ENCODE peak calls at places on chromosomes 6 and 20, in seven cellular contexts. One of them, this sample, is unnamed.

GRCh38 chr6:157861814-157862213 is 38.8 kb downstream of the SNX9 start:
- DNase-seq in GM12892: no peak
- DNase-seq in heart left ventricle: no peak
- DNase-seq in body of pancreas: no peak
- DNase-seq in gastrocnemius medialis: no peak
- DNase-seq in adrenal gland: no peak
- DNase-seq in uterus: no peak
- DNase-seq in this sample: no peak

GRCh38 chr20:45510242-45510862 is 5.1 kb downstream of the SPINT3 start:
- DNase-seq in body of pancreas: no peak
- DNase-seq in GM12892: no peak
- DNase-seq in uterus: no peak
- DNase-seq in gastrocnemius medialis: no peak
- DNase-seq in adrenal gland: no peak
- DNase-seq in heart left ventricle: no peak
- DNase-seq in this sample: no peak

GRCh38 chr20:47464380-47465101 is 37.1 kb upstream of the NCOA3 start:
- DNase-seq in adrenal gland: peak
- DNase-seq in uterus: no peak
- DNase-seq in gastrocnemius medialis: peak
- DNase-seq in GM12892: no peak
- DNase-seq in heart left ventricle: peak
- DNase-seq in body of pancreas: peak
- DNase-seq in this sample: peak

GRCh38 chr6:130997061-130997753 is 65.8 kb downstream of the EPB41L2 start:
- DNase-seq in adrenal gland: no peak
- DNase-seq in GM12892: no peak
- DNase-seq in gastrocnemius medialis: no peak
- DNase-seq in body of pancreas: no peak
- DNase-seq in uterus: no peak
- DNase-seq in heart left ventricle: no peak
- DNase-seq in this sample: no peak

GRCh38 chr6:593139-593906 is 63.6 kb downstream of the HUS1B start:
- DNase-seq in body of pancreas: peak
- DNase-seq in heart left ventricle: peak
- DNase-seq in adrenal gland: peak
- DNase-seq in GM12892: no peak
- DNase-seq in gastrocnemius medialis: no peak
- DNase-seq in uterus: peak
- DNase-seq in this sample: no peak

GRCh38 chr20:20407891-20408805 is 40.2 kb downstream of the INSM1 start:
- DNase-seq in gastrocnemius medialis: no peak
- DNase-seq in adrenal gland: no peak
- DNase-seq in heart left ventricle: no peak
- DNase-seq in body of pancreas: peak
- DNase-seq in GM12892: no peak
- DNase-seq in uterus: no peak
- DNase-seq in this sample: no peak

GRCh38 chr20:43844778-43845614 is 69.7 kb upstream of the TOX2 start:
- DNase-seq in adrenal gland: no peak
- DNase-seq in heart left ventricle: no peak
- DNase-seq in GM12892: no peak
- DNase-seq in body of pancreas: no peak
- DNase-seq in uterus: no peak
- DNase-seq in gastrocnemius medialis: no peak
- DNase-seq in this sample: no peak

GRCh38 chr6:93676506-93676905 is 257.1 kb upstream of the EPHA7 start:
- DNase-seq in gastrocnemius medialis: no peak
- DNase-seq in GM12892: no peak
- DNase-seq in uterus: no peak
- DNase-seq in adrenal gland: no peak
- DNase-seq in heart left ventricle: no peak
- DNase-seq in body of pancreas: no peak
- DNase-seq in this sample: no peak

GRCh38 chr20:57475388-57476072 is 49.4 kb downstream of the CTCFL start:
- DNase-seq in adrenal gland: no peak
- DNase-seq in GM12892: no peak
- DNase-seq in gastrocnemius medialis: no peak
- DNase-seq in body of pancreas: no peak
- DNase-seq in uterus: no peak
- DNase-seq in heart left ventricle: no peak
- DNase-seq in this sample: peak

GRCh38 chr6:143222758-143223334 is 162.2 kb downstream of the AIG1 start:
- DNase-seq in uterus: no peak
- DNase-seq in GM12892: no peak
- DNase-seq in body of pancreas: no peak
- DNase-seq in adrenal gland: no peak
- DNase-seq in heart left ventricle: no peak
- DNase-seq in gastrocnemius medialis: no peak
- DNase-seq in this sample: no peak

GRCh38 chr6:137709424-137710281 is 157.4 kb upstream of the TNFAIP3 start:
- DNase-seq in uterus: no peak
- DNase-seq in gastrocnemius medialis: no peak
- DNase-seq in adrenal gland: no peak
- DNase-seq in heart left ventricle: no peak
- DNase-seq in GM12892: no peak
- DNase-seq in body of pancreas: no peak
- DNase-seq in this sample: no peak

GRCh38 chr6:47343631-47344421 is 34.1 kb upstream of the TNFRSF21 start:
- DNase-seq in uterus: no peak
- DNase-seq in body of pancreas: peak
- DNase-seq in adrenal gland: no peak
- DNase-seq in heart left ventricle: no peak
- DNase-seq in GM12892: no peak
- DNase-seq in gastrocnemius medialis: no peak
- DNase-seq in this sample: no peak

GRCh38 chr6:147106759-147107401 is 97.3 kb upstream of the STXBP5 start:
- DNase-seq in uterus: no peak
- DNase-seq in GM12892: no peak
- DNase-seq in heart left ventricle: no peak
- DNase-seq in body of pancreas: no peak
- DNase-seq in adrenal gland: no peak
- DNase-seq in gastrocnemius medialis: no peak
- DNase-seq in this sample: no peak

GRCh38 chr6:167682125-167682524 is 144.6 kb upstream of the AFDN start:
- DNase-seq in adrenal gland: no peak
- DNase-seq in heart left ventricle: no peak
- DNase-seq in gastrocnemius medialis: no peak
- DNase-seq in uterus: no peak
- DNase-seq in body of pancreas: no peak
- DNase-seq in GM12892: no peak
- DNase-seq in this sample: peak

GRCh38 chr6:35070111-35070510 is 71.0 kb downstream of the TCP11 start:
- DNase-seq in body of pancreas: no peak
- DNase-seq in GM12892: no peak
- DNase-seq in adrenal gland: no peak
- DNase-seq in heart left ventricle: no peak
- DNase-seq in uterus: no peak
- DNase-seq in gastrocnemius medialis: no peak
- DNase-seq in this sample: no peak

GRCh38 chr20:32539817-32540675 is 45.1 kb downstream of the NOL4L start:
- DNase-seq in heart left ventricle: no peak
- DNase-seq in adrenal gland: no peak
- DNase-seq in gastrocnemius medialis: no peak
- DNase-seq in body of pancreas: peak
- DNase-seq in uterus: no peak
- DNase-seq in GM12892: no peak
- DNase-seq in this sample: no peak
- TF ChIP-seq POLR2A in heart left ventricle: no peak
- TF ChIP-seq POLR2A in adrenal gland: no peak
- TF ChIP-seq POLR2A in gastrocnemius medialis: no peak
- TF ChIP-seq POLR2A in body of pancreas: no peak
- TF ChIP-seq POLR2A in uterus: no peak
- TF ChIP-seq POLR2A in GM12892: no peak
- TF ChIP-seq POLR2A in this sample: no peak

GRCh38 chr6:99426454-99426762 is 1.3 kb upstream of the PNISR start:
- DNase-seq in adrenal gland: no peak
- DNase-seq in heart left ventricle: no peak
- DNase-seq in GM12892: no peak
- DNase-seq in uterus: no peak
- DNase-seq in gastrocnemius medialis: no peak
- DNase-seq in body of pancreas: no peak
- DNase-seq in this sample: no peak

GRCh38 chr6:99424022-99424421 is 1.1 kb downstream of the PNISR start:
- DNase-seq in adrenal gland: no peak
- DNase-seq in uterus: no peak
- DNase-seq in body of pancreas: no peak
- DNase-seq in heart left ventricle: no peak
- DNase-seq in gastrocnemius medialis: no peak
- DNase-seq in GM12892: no peak
- DNase-seq in this sample: no peak

GRCh38 chr6:99427988-99428387 is 2.9 kb upstream of the PNISR start:
- DNase-seq in heart left ventricle: no peak
- DNase-seq in GM12892: no peak
- DNase-seq in body of pancreas: no peak
- DNase-seq in uterus: no peak
- DNase-seq in adrenal gland: no peak
- DNase-seq in gastrocnemius medialis: no peak
- DNase-seq in this sample: no peak

GRCh38 chr6:99424761-99425646 is at the start of gene PNISR:
- DNase-seq in GM12892: peak
- DNase-seq in heart left ventricle: peak
- DNase-seq in body of pancreas: peak
- DNase-seq in gastrocnemius medialis: peak
- DNase-seq in adrenal gland: peak
- DNase-seq in uterus: peak
- DNase-seq in this sample: peak

DNA sequence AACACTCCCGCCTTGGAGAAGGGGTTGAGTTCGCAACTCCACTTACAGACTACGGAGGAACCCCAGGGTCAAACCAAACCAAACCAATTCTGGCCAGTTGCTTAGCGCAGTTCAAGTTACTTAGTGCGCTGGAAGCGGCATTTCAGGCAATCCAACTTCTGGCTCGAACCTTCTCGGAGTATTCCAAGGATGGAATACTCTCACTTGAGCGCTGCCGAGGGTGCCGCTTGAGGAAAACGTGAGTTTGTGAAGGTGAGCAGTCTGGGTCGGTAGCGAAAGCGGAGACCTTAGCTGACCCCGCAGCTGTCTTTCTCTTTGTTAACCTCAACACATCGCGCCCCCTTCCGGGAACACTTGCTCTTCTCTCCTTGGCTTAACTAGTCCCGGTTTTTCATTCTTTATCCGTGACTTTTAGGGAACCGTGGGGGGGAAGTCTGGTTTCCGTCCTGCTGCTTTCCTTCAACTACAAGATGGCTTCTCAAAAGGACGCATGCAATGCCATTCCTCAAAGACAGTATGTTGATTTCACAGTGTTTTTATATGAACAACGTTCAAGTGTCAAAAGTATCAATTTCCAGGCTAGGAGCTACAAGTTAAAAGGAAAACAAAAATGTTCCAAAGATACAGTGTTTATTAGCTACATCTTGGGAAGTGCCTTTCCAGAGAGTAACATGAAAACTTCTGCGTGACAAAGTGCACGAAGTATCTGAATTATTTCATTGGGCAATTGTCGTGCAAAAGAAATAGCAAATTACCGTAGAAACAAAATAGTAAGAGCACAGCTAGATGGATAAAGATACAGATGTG is 742 bp upstream of the PNISR start:
- DNase-seq in uterus: peak
- DNase-seq in adrenal gland: peak
- DNase-seq in body of pancreas: peak
- DNase-seq in GM12892: peak
- DNase-seq in heart left ventricle: peak
- DNase-seq in gastrocnemius medialis: peak
- DNase-seq in this sample: peak
- TF ChIP-seq POLR2A in uterus: no peak
- TF ChIP-seq POLR2A in adrenal gland: no peak
- TF ChIP-seq POLR2A in body of pancreas: no peak
- TF ChIP-seq POLR2A in GM12892: peak
- TF ChIP-seq POLR2A in heart left ventricle: no peak
- TF ChIP-seq POLR2A in gastrocnemius medialis: no peak
- TF ChIP-seq POLR2A in this sample: no peak

GRCh38 chr6:128521302-128521632 is 868 bp upstream of the PTPRK start:
- DNase-seq in uterus: no peak
- DNase-seq in heart left ventricle: no peak
- DNase-seq in adrenal gland: no peak
- DNase-seq in GM12892: no peak
- DNase-seq in gastrocnemius medialis: no peak
- DNase-seq in body of pancreas: no peak
- DNase-seq in this sample: no peak

GRCh38 chr6:128520436-128521301 is at the start of gene PTPRK:
- DNase-seq in body of pancreas: peak
- DNase-seq in uterus: peak
- DNase-seq in gastrocnemius medialis: peak
- DNase-seq in heart left ventricle: peak
- DNase-seq in adrenal gland: peak
- DNase-seq in GM12892: peak
- DNase-seq in this sample: peak

GRCh38 chr6:128519931-128520435 is 416 bp downstream of the PTPRK start:
- DNase-seq in adrenal gland: no peak
- DNase-seq in gastrocnemius medialis: peak
- DNase-seq in heart left ventricle: no peak
- DNase-seq in GM12892: peak
- DNase-seq in body of pancreas: peak
- DNase-seq in uterus: peak
- DNase-seq in this sample: peak

GRCh38 chr6:128518531-128519131 is 1.8 kb downstream of the PTPRK start:
- DNase-seq in uterus: no peak
- DNase-seq in heart left ventricle: no peak
- DNase-seq in gastrocnemius medialis: no peak
- DNase-seq in GM12892: no peak
- DNase-seq in body of pancreas: no peak
- DNase-seq in adrenal gland: no peak
- DNase-seq in this sample: no peak

GRCh38 chr6:128519132-128519930 is 1.1 kb downstream of the PTPRK start:
- DNase-seq in GM12892: peak
- DNase-seq in body of pancreas: peak
- DNase-seq in heart left ventricle: peak
- DNase-seq in uterus: peak
- DNase-seq in gastrocnemius medialis: peak
- DNase-seq in adrenal gland: peak
- DNase-seq in this sample: no peak
- TF ChIP-seq POLR2A in GM12892: no peak
- TF ChIP-seq POLR2A in body of pancreas: no peak
- TF ChIP-seq POLR2A in heart left ventricle: no peak
- TF ChIP-seq POLR2A in uterus: peak
- TF ChIP-seq POLR2A in gastrocnemius medialis: no peak
- TF ChIP-seq POLR2A in adrenal gland: no peak
- TF ChIP-seq POLR2A in this sample: no peak

GRCh38 chr20:62368303-62368628 is 1.2 kb upstream of the LAMA5 start:
- DNase-seq in body of pancreas: no peak
- DNase-seq in gastrocnemius medialis: no peak
- DNase-seq in uterus: no peak
- DNase-seq in adrenal gland: no peak
- DNase-seq in GM12892: no peak
- DNase-seq in heart left ventricle: no peak
- DNase-seq in this sample: no peak

GRCh38 chr20:62369508-62370114 is 2.5 kb upstream of the LAMA5 start:
- DNase-seq in uterus: no peak
- DNase-seq in heart left ventricle: no peak
- DNase-seq in body of pancreas: no peak
- DNase-seq in GM12892: no peak
- DNase-seq in gastrocnemius medialis: no peak
- DNase-seq in adrenal gland: no peak
- DNase-seq in this sample: no peak

GRCh38 chr20:62367483-62368302 is 581 bp upstream of the LAMA5 start:
- DNase-seq in GM12892: no peak
- DNase-seq in gastrocnemius medialis: peak
- DNase-seq in heart left ventricle: peak
- DNase-seq in uterus: peak
- DNase-seq in adrenal gland: no peak
- DNase-seq in body of pancreas: peak
- DNase-seq in this sample: no peak

GRCh38 chr20:62370115-62370806 is 3.1 kb upstream of the LAMA5 start:
- DNase-seq in adrenal gland: no peak
- DNase-seq in body of pancreas: no peak
- DNase-seq in GM12892: no peak
- DNase-seq in heart left ventricle: peak
- DNase-seq in uterus: no peak
- DNase-seq in gastrocnemius medialis: no peak
- DNase-seq in this sample: no peak

GRCh38 chr20:62368629-62369507 is 1.8 kb upstream of the LAMA5 start:
- DNase-seq in GM12892: no peak
- DNase-seq in gastrocnemius medialis: no peak
- DNase-seq in uterus: peak
- DNase-seq in heart left ventricle: peak
- DNase-seq in body of pancreas: peak
- DNase-seq in adrenal gland: peak
- DNase-seq in this sample: no peak
- TF ChIP-seq POLR2A in GM12892: no peak
- TF ChIP-seq POLR2A in gastrocnemius medialis: no peak
- TF ChIP-seq POLR2A in uterus: no peak
- TF ChIP-seq POLR2A in heart left ventricle: no peak
- TF ChIP-seq POLR2A in body of pancreas: no peak
- TF ChIP-seq POLR2A in adrenal gland: peak
- TF ChIP-seq POLR2A in this sample: no peak

This sample was measured in suprapubic skin.